ENCODE peak calls at places on chromosomes 4 and X, in seven cellular contexts. J is activated CD8-positive, alpha-beta T cell treated with anti-CD3 and anti-CD28 coated beads for 36 hours; T is stimulated activated CD4-positive, alpha-beta T cell treated with anti-CD3 and anti-CD28 coated beads, Interleukin-2, amount 100 ng/mL, for 24 hours; Z is Daoy; D is progenitor cell of endocrine pancreas; G is NT2/D1; V is lung microvascular endothelial cell. P is an unnamed sample.

GRCh38 chrX:138756234-138756633 is 44.7 kb upstream of the FGF13 start:
- DNase-seq in G (peak), J (no peak), V (peak), D (peak), T (no peak), Z (peak), P (no peak)

GRCh38 chr4:11514780-11515432 is 86.2 kb upstream of the HS3ST1 start:
- DNase-seq in D (no peak), Z (no peak), T (no peak), J (no peak), V (peak), G (no peak), P (no peak)

GRCh38 chr4:153402366-153402765 is 57.9 kb downstream of the MND1 start:
- DNase-seq in D (no peak), J (no peak), Z (no peak), V (peak), G (no peak), T (no peak), P (peak)

GRCh38 chr4:109233585-109233984 is 68.9 kb downstream of the COL25A1 start:
- DNase-seq in V (no peak), Z (no peak), J (no peak), D (no peak), G (no peak), T (no peak), P (peak)

GRCh38 chr4:61246003-61246402 is 45.9 kb downstream of the ADGRL3 start:
- DNase-seq in Z (no peak), V (no peak), J (no peak), D (no peak), T (no peak), G (no peak), P (no peak)

GRCh38 chrX:20029728-20030127 is 38.9 kb upstream of the BCLAF3 start:
- DNase-seq in G (no peak), T (no peak), V (no peak), Z (no peak), D (no peak), J (no peak), P (no peak)

GRCh38 chr4:38620025-38620424 is 44.0 kb upstream of the KLF3 start:
- DNase-seq in G (no peak), J (no peak), T (no peak), Z (no peak), D (no peak), V (no peak), P (no peak)

GRCh38 chr4:75834095-75834771 is 68.0 kb downstream of the PPEF2 start:
- DNase-seq in J (no peak), Z (no peak), D (no peak), V (peak), T (no peak), G (no peak), P (no peak)

GRCh38 chrX:131763674-131764073 is 219.8 kb downstream of the OR13H1 start:
- DNase-seq in G (no peak), V (peak), Z (no peak), D (no peak), T (no peak), J (no peak), P (no peak)

GRCh38 chr4:175891863-175892262 is 79.8 kb upstream of the GPM6A start:
- DNase-seq in J (no peak), T (no peak), V (no peak), Z (no peak), G (no peak), D (no peak), P (no peak)

GRCh38 chr4:2411786-2412510 is 6.5 kb downstream of the ZFYVE28 start:
- DNase-seq in T (peak), D (no peak), Z (no peak), J (peak), V (no peak), G (no peak), P (no peak)

GRCh38 chr4:181711387-181711786 is 531.8 kb upstream of the TENM3 start:
- DNase-seq in T (no peak), V (no peak), G (no peak), J (no peak), Z (no peak), D (no peak), P (no peak)

GRCh38 chrX:35442421-35442820 is 355.7 kb upstream of the MAGEB16 start:
- DNase-seq in T (no peak), J (no peak), Z (no peak), V (no peak), G (no peak), D (no peak), P (no peak)

GRCh38 chr4:5774416-5775056 is 63.5 kb downstream of the EVC start:
- DNase-seq in V (no peak), T (no peak), Z (no peak), D (no peak), G (no peak), J (no peak), P (no peak)

P was measured in retinal pigment epithelial cell.